ENCODE peak calls at places on chromosomes 4 and X, in five cellular contexts. B, E, G, L and N are unnamed samples.
A peak's percentile ranks its signal among the peaks of the same experiment; 100 is the strongest.

GRCh38 chr4:1746265-1746691 is 25.0 kb downstream of the TACC3 start:
- DNase-seq in E (peak; percentile 19), B (peak; percentile 74), G (peak; percentile 85), L (peak; percentile 62), N (no peak)

GRCh38 chr4:14583752-14584151 is 418.5 kb upstream of the CPEB2 start:
- DNase-seq in B (no peak), E (no peak), G (no peak), L (no peak), N (no peak)

GRCh38 chr4:156388826-156389225 is 435.2 kb upstream of the CTSO start:
- DNase-seq in G (no peak), L (no peak), E (peak; percentile 45), B (no peak), N (no peak)

GRCh38 chr4:73777612-73778011 is 37.2 kb downstream of the CXCL8 start:
- DNase-seq in L (no peak), B (no peak), G (no peak), E (peak; percentile 24), N (peak; percentile 12)

GRCh38 chrX:45385767-45386166 is 185.1 kb upstream of the DIPK2B start:
- DNase-seq in G (no peak), L (no peak), E (peak; percentile 26), B (no peak), N (no peak)

GRCh38 chr4:33850503-33850902 is 2393.8 kb downstream of the ARAP2 start:
- DNase-seq in G (no peak), E (peak; percentile 55), L (no peak), B (no peak), N (no peak)

GRCh38 chrX:72243472-72243871 is 4.6 kb upstream of the ERCC6L start:
- DNase-seq in E (peak; percentile 60), B (no peak), L (peak; percentile 21), G (no peak), N (no peak)

GRCh38 chrX:75603833-75604232 is 81.0 kb upstream of the ZDHHC15 start:
- DNase-seq in L (no peak), E (no peak), B (no peak), G (no peak), N (peak; percentile 2)

GRCh38 chr4:7872264-7872771 is 67.3 kb downstream of the AFAP1 start:
- DNase-seq in G (peak; percentile 89), B (no peak), L (no peak), E (peak; percentile 96), N (peak; percentile 77)

GRCh38 chr4:174563399-174563798 is 41.1 kb upstream of the HPGD start:
- DNase-seq in E (no peak), B (no peak), G (no peak), L (no peak), N (no peak)

GRCh38 chr4:164383187-164384181 is 370.4 kb upstream of the SMIM31 start:
- DNase-seq in L (no peak), E (peak; percentile 61), G (no peak), B (no peak), N (peak; percentile 28)

GRCh38 chr4:119626420-119626819 is 2.2 kb downstream of the PDE5A start:
- DNase-seq in G (no peak), L (no peak), E (no peak), B (no peak), N (no peak)

GRCh38 chr4:129822708-129823504 is 727.0 kb downstream of the C4orf33 start:
- DNase-seq in E (peak; percentile 4), L (no peak), G (peak; percentile 53), B (no peak), N (peak; percentile 67)

GRCh38 chr4:185394568-185395254 is 1.0 kb downstream of the LRP2BP start:
- DNase-seq in E (peak; percentile 27), L (no peak), B (no peak), G (no peak), N (peak; percentile 30)

GRCh38 chrX:63855896-63856295 is 70.9 kb upstream of the ARHGEF9 start:
- DNase-seq in E (peak; percentile 8), B (no peak), G (no peak), L (no peak), N (peak; percentile 32)

GRCh38 chrX:63250253-63250868 is 100.8 kb downstream of the SPIN4 start:
- DNase-seq in E (peak; percentile 64), G (no peak), L (peak; percentile 69), B (peak; percentile 17), N (peak; percentile 47)

GRCh38 chr4:30719363-30720020 is 677 bp upstream of the PCDH7 start:
- DNase-seq in E (peak; percentile 70), B (peak; percentile 40), G (peak; percentile 57), L (no peak), N (peak; percentile 81)

GRCh38 chr4:183906736-183907651 is 1.9 kb downstream of the STOX2 start:
- DNase-seq in L (peak; percentile 13), E (no peak), B (no peak), G (no peak), N (no peak)

GRCh38 chr4:152961041-152961751 is 25.1 kb downstream of the FHDC1 start:
- DNase-seq in G (no peak), E (no peak), B (no peak), L (peak; percentile 52), N (no peak)

GRCh38 chr4:100493756-100494155 is 24.1 kb downstream of the EMCN start:
- DNase-seq in B (no peak), L (no peak), G (no peak), E (peak; percentile 16), N (peak; percentile 13)
- H3K27ac ChIP-seq in B (no peak overlapping the region), L (no peak overlapping the region), G (no peak overlapping the region), E (no peak overlapping the region), N (no peak overlapping the region)

DNA sequence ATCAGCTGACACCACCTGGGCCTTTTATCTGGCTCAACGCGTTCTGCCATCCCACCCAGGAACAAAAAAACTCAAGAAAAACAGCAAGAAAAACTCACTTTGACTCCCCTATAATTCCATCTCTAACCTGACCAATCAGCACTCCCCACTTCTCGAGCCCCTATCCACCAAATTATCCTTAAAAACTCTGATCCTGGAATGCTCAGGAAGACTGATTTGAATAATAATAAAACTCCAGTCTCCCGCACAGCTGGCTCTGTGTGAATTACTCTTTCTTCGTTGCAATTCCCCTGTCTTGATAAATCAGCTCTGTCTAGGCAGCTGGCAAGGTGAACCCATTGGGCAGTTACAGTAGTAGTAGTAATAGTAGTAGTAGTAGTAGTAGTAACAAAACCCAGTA is 165.7 kb upstream of the CASK start:
- DNase-seq in G (no peak), L (no peak), B (no peak), E (no peak), N (no peak)
- TF ChIP-seq CTCF in G (no peak), L (no peak), B (no peak), E (no peak), N (no peak)

GRCh38 chr4:76744253-76744921 is 153.6 kb downstream of the SOWAHB start:
- DNase-seq in E (peak; percentile 82), B (no peak), L (no peak), G (no peak), N (no peak)

GRCh38 chr4:76741663-76742020 is 156.3 kb downstream of the SOWAHB start:
- DNase-seq in G (no peak), B (no peak), L (no peak), E (no peak), N (no peak)

GRCh38 chr4:76738081-76738931 is 159.6 kb downstream of the SOWAHB start:
- DNase-seq in G (no peak), L (peak; percentile 74), B (no peak), E (peak; percentile 96), N (no peak)

GRCh38 chr4:76740192-76740591 is 157.8 kb downstream of the SOWAHB start:
- DNase-seq in L (no peak), B (no peak), E (no peak), G (no peak), N (no peak)

DNA sequence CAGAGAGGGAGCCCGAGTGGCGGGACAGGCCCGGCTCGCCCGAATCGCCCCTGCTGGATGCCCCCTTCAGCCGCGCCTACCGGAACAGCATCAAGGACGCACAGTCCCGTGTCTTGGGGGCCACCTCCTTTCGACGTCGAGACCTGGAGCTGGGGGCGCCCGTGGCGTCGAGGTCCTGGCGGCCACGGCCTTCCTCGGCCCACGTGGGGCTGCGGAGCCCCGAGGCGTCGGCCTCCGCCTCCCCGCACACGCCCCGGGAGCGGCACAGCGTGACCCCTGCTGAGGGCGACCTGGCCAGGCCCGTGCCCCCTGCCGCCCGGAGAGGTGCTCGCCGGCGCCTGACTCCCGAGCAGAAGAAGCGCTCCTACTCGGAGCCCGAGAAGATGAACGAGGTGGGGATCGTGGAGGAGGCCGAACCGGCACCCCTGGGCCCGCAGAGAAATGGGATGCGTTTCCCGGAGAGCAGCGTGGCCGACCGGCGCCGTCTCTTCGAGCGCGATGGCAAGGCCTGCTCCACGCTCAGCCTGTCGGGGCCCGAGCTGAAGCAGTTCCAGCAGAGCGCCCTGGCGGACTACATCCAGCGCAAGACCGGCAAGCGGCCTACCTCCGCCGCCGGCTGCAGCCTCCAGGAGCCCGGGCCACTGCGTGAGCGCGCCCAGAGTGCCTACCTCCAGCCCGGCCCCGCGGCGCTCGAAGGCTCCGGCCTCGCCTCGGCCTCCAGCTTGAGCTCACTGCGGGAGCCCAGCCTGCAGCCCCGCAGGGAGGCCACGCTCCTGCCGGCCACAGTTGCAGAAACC is 156.9 kb downstream of the SOWAHB start:
- DNase-seq in B (no peak), L (no peak), G (no peak), E (no peak), N (no peak)
- H3K4me1 ChIP-seq in B (peaks cover 5% of the 10 kb centered on the region), L (peaks cover 3% of the 10 kb centered on the region), G (no peaks in the 10 kb centered on the region), E (peaks cover 21% of the 10 kb centered on the region), N (no peaks in the 10 kb centered on the region)

DNA sequence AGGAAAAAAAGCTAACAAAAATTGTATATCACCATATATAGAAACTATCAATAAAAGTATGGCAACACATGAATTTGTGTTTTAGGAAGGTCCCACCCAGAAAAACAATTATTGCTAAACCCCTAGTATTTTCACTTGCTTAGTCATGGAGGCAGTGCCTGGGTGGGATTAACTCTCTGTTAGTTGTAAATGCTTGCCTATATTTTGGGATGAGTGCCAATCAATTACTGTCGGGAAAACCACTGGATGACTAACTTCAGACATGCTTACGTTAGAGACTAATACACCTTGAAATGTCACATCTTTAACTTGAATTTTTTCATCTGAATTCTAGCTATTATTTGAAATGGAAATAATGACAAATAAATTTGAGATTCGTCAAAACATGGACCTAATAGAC is 33.8 kb downstream of the TMPRSS11A start:
- DNase-seq in B (no peak), G (no peak), L (no peak), E (peak; percentile 68), N (peak; percentile 85)
- H3K27ac ChIP-seq in B (no peak overlapping the region), G (no peak overlapping the region), L (no peak overlapping the region), E (no peak overlapping the region), N (peak overlapping the region; percentile 73)